ENCODE peak calls at places on chromosomes 4 and X, in seven cellular contexts. One of them, this sample, is unnamed.
A peak's percentile ranks its signal among the peaks of the same experiment; 100 is the strongest.

GRCh38 chr4:185033950-185034349 is 15.7 kb downstream of the HELT start:
- DNase-seq in CD8-positive, alpha-beta memory T cell: no peak
- DNase-seq in putamen: no peak
- DNase-seq in naive B cell: no peak
- DNase-seq in NCI-H1105 treated with DMSO at 0.1 percent for 48 hours: no peak
- DNase-seq in endothelial cell of umbilical vein: no peak
- DNase-seq in fibroblast of the aortic adventitia: no peak
- DNase-seq in this sample: no peak

GRCh38 chr4:74219241-74219640 is 61.3 kb downstream of the MTHFD2L start:
- DNase-seq in putamen: no peak
- DNase-seq in endothelial cell of umbilical vein: no peak
- DNase-seq in naive B cell: no peak
- DNase-seq in CD8-positive, alpha-beta memory T cell: no peak
- DNase-seq in fibroblast of the aortic adventitia: no peak
- DNase-seq in NCI-H1105 treated with DMSO at 0.1 percent for 48 hours: no peak
- DNase-seq in this sample: no peak

GRCh38 chr4:185134176-185134869 is 8.7 kb upstream of the SLC25A4 start:
- DNase-seq in naive B cell: peak; percentile 40
- DNase-seq in CD8-positive, alpha-beta memory T cell: no peak
- DNase-seq in NCI-H1105 treated with DMSO at 0.1 percent for 48 hours: peak; percentile 30
- DNase-seq in endothelial cell of umbilical vein: peak; percentile 56
- DNase-seq in putamen: peak; percentile 41
- DNase-seq in fibroblast of the aortic adventitia: peak; percentile 77
- DNase-seq in this sample: no peak

GRCh38 chr4:32789026-32789608 is 2068.9 kb downstream of the PCDH7 start:
- DNase-seq in putamen: no peak
- DNase-seq in naive B cell: no peak
- DNase-seq in fibroblast of the aortic adventitia: peak; percentile 62
- DNase-seq in CD8-positive, alpha-beta memory T cell: no peak
- DNase-seq in NCI-H1105 treated with DMSO at 0.1 percent for 48 hours: no peak
- DNase-seq in endothelial cell of umbilical vein: no peak
- DNase-seq in this sample: no peak

GRCh38 chr4:49709775-49710174 is 723.7 kb downstream of the CWH43 start:
- DNase-seq in CD8-positive, alpha-beta memory T cell: no peak
- DNase-seq in fibroblast of the aortic adventitia: no peak
- DNase-seq in endothelial cell of umbilical vein: no peak
- DNase-seq in naive B cell: no peak
- DNase-seq in NCI-H1105 treated with DMSO at 0.1 percent for 48 hours: no peak
- DNase-seq in putamen: no peak
- DNase-seq in this sample: no peak

GRCh38 chr4:1029957-1030520 is 18.6 kb downstream of the FGFRL1 start:
- DNase-seq in endothelial cell of umbilical vein: no peak
- DNase-seq in fibroblast of the aortic adventitia: no peak
- DNase-seq in naive B cell: no peak
- DNase-seq in putamen: no peak
- DNase-seq in NCI-H1105 treated with DMSO at 0.1 percent for 48 hours: no peak
- DNase-seq in CD8-positive, alpha-beta memory T cell: no peak
- DNase-seq in this sample: no peak

GRCh38 chrX:76428243-76429130 is 977 bp downstream of the MAGEE1 start:
- DNase-seq in naive B cell: peak; percentile 54
- DNase-seq in fibroblast of the aortic adventitia: no peak
- DNase-seq in putamen: no peak
- DNase-seq in NCI-H1105 treated with DMSO at 0.1 percent for 48 hours: peak; percentile 11
- DNase-seq in endothelial cell of umbilical vein: no peak
- DNase-seq in CD8-positive, alpha-beta memory T cell: peak; percentile 53
- DNase-seq in this sample: peak; percentile 41

GRCh38 chr4:137881641-137882040 is 349.3 kb upstream of the PCDH18 start:
- DNase-seq in NCI-H1105 treated with DMSO at 0.1 percent for 48 hours: no peak
- DNase-seq in putamen: no peak
- DNase-seq in CD8-positive, alpha-beta memory T cell: no peak
- DNase-seq in naive B cell: no peak
- DNase-seq in fibroblast of the aortic adventitia: no peak
- DNase-seq in endothelial cell of umbilical vein: no peak
- DNase-seq in this sample: no peak

GRCh38 chrX:40316502-40316901 is 218.7 kb upstream of the BCOR start:
- DNase-seq in endothelial cell of umbilical vein: no peak
- DNase-seq in NCI-H1105 treated with DMSO at 0.1 percent for 48 hours: no peak
- DNase-seq in naive B cell: no peak
- DNase-seq in putamen: no peak
- DNase-seq in fibroblast of the aortic adventitia: no peak
- DNase-seq in CD8-positive, alpha-beta memory T cell: no peak
- DNase-seq in this sample: no peak

GRCh38 chr4:117096886-117097285 is 11.5 kb upstream of the TRAM1L1 start:
- DNase-seq in NCI-H1105 treated with DMSO at 0.1 percent for 48 hours: no peak
- DNase-seq in endothelial cell of umbilical vein: no peak
- DNase-seq in fibroblast of the aortic adventitia: no peak
- DNase-seq in naive B cell: no peak
- DNase-seq in putamen: no peak
- DNase-seq in CD8-positive, alpha-beta memory T cell: no peak
- DNase-seq in this sample: no peak